ENCODE peak calls at places on chromosomes 5 and 9, in four cellular contexts. F is A549, I is K562, L is GM12878. R is an unnamed sample.

GRCh38 chr5:31397926-31398557 is 133.9 kb downstream of the DROSHA start:
- DNase-seq in F (no peak), I (no peak), L (no peak), R (no peak)

GRCh38 chr9:37998881-37999311 is 70.1 kb downstream of the SHB start:
- DNase-seq in F (no peak), I (no peak), L (no peak), R (no peak)

GRCh38 chr5:121009058-121009457 is 545.0 kb downstream of the PRR16 start:
- DNase-seq in F (no peak), I (no peak), L (no peak), R (no peak)

GRCh38 chr5:168216989-168217388 is 74.5 kb upstream of the WWC1 start:
- DNase-seq in F (no peak), I (no peak), L (no peak), R (no peak)

GRCh38 chr5:166883016-166883415 is 1408.4 kb upstream of the WWC1 start:
- DNase-seq in F (peak), I (no peak), L (no peak), R (no peak)

GRCh38 chr9:133075925-133076324 is 14.1 kb downstream of the CEL start:
- DNase-seq in F (no peak), I (no peak), L (no peak), R (peak)

GRCh38 chr5:20656262-20656661 is 668.3 kb upstream of the CDH18 start:
- DNase-seq in F (no peak), I (no peak), L (no peak), R (no peak)

GRCh38 chr5:88979244-88979643 is 96.3 kb upstream of the MEF2C start:
- DNase-seq in F (no peak), I (no peak), L (peak), R (no peak)

GRCh38 chr5:145280806-145281205 is 554.3 kb downstream of the PRELID2 start:
- DNase-seq in F (no peak), I (no peak), L (no peak), R (no peak)

GRCh38 chr5:59757442-59757841 is 136.1 kb downstream of the PDE4D start:
- DNase-seq in F (peak), I (no peak), L (no peak), R (no peak)

GRCh38 chr5:56037531-56038010 is 42.8 kb upstream of the IL6ST start:
- DNase-seq in F (no peak), I (peak), L (no peak), R (no peak)

GRCh38 chr5:172768573-172769323 is 2.2 kb downstream of the DUSP1 start:
- DNase-seq in F (peak), I (no peak), L (no peak), R (no peak)

GRCh38 chr9:123361086-123361730 is 5.2 kb downstream of the CRB2 start:
- DNase-seq in F (no peak), I (peak), L (no peak), R (no peak)

GRCh38 chr5:86679529-86679928 is 61.8 kb downstream of the COX7C start:
- DNase-seq in F (peak), I (peak), L (no peak), R (peak)

GRCh38 chr5:163770625-163771024 is 265.2 kb downstream of the MAT2B start:
- DNase-seq in F (no peak), I (no peak), L (no peak), R (no peak)

GRCh38 chr5:86500947-86501346 is 116.8 kb upstream of the COX7C start:
- DNase-seq in F (peak), I (peak), L (no peak), R (no peak)

GRCh38 chr5:178590141-178590923 is at the start of gene COL23A1:
- DNase-seq in F (peak), I (peak), L (no peak), R (no peak)

GRCh38 chr5:77305921-77306320 is 95.4 kb downstream of the PDE8B start:
- DNase-seq in F (no peak), I (no peak), L (no peak), R (no peak)

GRCh38 chr9:134666208-134666607 is 24.6 kb downstream of the COL5A1 start:
- DNase-seq in F (no peak), I (no peak), L (no peak), R (no peak)

GRCh38 chr5:3594514-3595101 is 1.0 kb upstream of the IRX1 start:
- DNase-seq in F (peak), I (no peak), L (no peak), R (no peak)

GRCh38 chr9:78778314-78778713 is 481.4 kb downstream of the PSAT1 start:
- DNase-seq in F (no peak), I (no peak), L (no peak), R (no peak)

GRCh38 chr5:69517763-69518212 is 25.2 kb downstream of the OCLN start:
- DNase-seq in F (peak), I (no peak), L (no peak), R (peak)

GRCh38 chr9:94920439-94920951 is 194.0 kb downstream of the AOPEP start:
- DNase-seq in F (peak), I (no peak), L (no peak), R (no peak)

GRCh38 chr5:1387059-1387755 is 42.3 kb upstream of the CLPTM1L start:
- DNase-seq in F (no peak), I (no peak), L (no peak), R (no peak)

GRCh38 chr5:170541146-170541769 is 37.4 kb downstream of the KCNIP1 start:
- DNase-seq in F (no peak), I (no peak), L (no peak), R (no peak)

GRCh38 chr5:146440870-146441495 is 6.2 kb upstream of the TCERG1 start:
- DNase-seq in F (no peak), I (no peak), L (no peak), R (no peak)

GRCh38 chr9:34578241-34579096 is 11.1 kb downstream of the CNTFR start:
- DNase-seq in F (no peak), I (no peak), L (no peak), R (no peak)

GRCh38 chr9:112844771-112845542 is 45.7 kb downstream of the SLC46A2 start:
- DNase-seq in F (peak), I (peak), L (peak), R (peak)

DNA sequence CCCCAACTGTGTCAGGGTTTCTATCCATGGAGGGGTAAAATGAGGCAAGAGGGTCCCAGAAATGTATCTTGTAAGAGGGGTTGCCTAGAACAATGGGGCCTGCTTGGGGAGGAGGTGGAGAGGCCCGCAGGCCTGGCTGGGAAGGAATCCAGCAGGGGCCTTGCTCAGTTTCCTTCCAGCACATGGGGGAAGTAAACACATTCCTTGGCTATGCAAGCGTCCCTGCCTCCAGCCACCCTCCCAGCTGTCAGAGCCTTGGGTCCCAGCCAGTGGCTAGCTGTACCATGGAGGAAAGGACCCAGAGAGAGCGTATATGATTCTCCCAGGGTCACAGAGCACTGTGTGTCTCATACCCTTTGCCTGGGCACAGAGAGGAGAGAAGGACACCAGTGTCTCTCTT is 71.1 kb upstream of the IL17B start:
- DNase-seq in F (no peak), I (no peak), L (no peak), R (no peak)
- TF ChIP-seq POLR2AphosphoS2 in F (no peak), I (no peak), L (no peak), R (no peak)

DNA sequence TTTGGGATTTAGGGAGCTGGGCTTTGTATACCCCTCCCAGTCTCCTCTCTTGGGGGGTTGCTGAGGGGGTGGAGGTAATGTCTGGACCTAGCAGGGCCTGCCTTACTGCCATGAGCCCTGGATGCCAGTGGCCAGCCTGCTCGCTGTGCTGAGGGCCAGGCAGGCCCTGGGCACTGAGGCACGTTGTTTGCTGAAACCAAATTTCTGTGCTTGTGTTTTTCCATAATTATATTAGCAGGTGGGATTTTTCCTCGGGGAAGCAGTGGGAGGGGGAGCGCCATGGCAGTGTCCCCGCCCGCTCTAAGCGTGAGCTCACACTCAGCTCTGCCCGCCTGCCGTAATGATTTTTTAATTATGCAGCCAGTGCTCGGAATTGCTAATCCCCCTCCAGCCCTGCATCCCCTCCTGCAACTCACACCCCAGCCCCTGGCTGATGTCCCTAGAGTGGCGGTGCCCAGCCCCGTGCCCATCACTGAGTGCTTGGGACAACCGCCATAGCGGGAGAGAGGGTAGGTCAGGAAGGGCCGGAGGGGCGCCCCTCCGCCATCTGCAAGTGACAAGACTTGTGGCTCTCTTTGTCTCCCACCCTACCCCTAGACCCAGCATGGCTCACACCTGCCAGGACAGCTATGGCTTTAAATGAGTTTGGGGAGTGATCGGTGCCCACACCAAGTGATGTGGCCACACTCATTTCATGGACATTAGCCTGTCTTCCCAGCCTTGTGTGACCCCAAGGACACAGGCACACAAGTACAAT is 21.0 kb downstream of the CXXC5 start:
- DNase-seq in F (no peak), I (no peak), L (no peak), R (no peak)
- H3K4me3 ChIP-seq in F (no peak), I (peak), L (peak), R (no peak)

DNA sequence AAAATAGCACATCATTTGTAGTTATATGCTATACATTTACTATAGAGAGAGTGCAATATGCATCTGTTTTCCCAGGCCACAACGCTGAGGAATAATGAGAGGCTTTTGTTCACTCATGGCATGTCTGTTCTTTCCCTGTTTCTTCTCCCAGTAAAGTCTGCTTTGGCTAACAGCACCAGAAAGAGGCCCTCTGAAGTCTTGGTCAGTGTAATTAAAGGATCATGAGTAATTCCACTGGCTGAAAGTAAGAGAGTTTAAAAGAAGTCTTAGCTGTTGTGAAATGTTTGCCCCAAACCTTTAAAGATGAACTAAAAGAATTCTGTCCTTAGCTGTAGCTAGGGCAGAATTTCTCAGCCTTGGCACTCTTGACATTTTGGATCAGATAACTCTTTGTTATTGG is 228.8 kb downstream of the TLE4 start:
- DNase-seq in F (no peak), I (no peak), L (no peak), R (no peak)
- TF ChIP-seq POLR2AphosphoS2 in F (no peak), I (no peak), L (no peak), R (no peak)

GRCh38 chr5:74575741-74576538 is 64.6 kb downstream of the ENC1 start:
- DNase-seq in F (no peak), I (no peak), L (no peak), R (no peak)

GRCh38 chr5:74579215-74579614 is 61.3 kb downstream of the ENC1 start:
- DNase-seq in F (no peak), I (peak), L (peak), R (no peak)

GRCh38 chr5:74580729-74581110 is 59.8 kb downstream of the ENC1 start:
- DNase-seq in F (no peak), I (no peak), L (no peak), R (no peak)

GRCh38 chr5:74576941-74577456 is 63.5 kb downstream of the ENC1 start:
- DNase-seq in F (no peak), I (no peak), L (peak), R (no peak)

GRCh38 chr5:74578356-74579044 is 62.0 kb downstream of the ENC1 start:
- DNase-seq in F (no peak), I (no peak), L (peak), R (no peak)
- H3K4me3 ChIP-seq in F (no peak), I (no peak), L (no peak), R (no peak)

DNA sequence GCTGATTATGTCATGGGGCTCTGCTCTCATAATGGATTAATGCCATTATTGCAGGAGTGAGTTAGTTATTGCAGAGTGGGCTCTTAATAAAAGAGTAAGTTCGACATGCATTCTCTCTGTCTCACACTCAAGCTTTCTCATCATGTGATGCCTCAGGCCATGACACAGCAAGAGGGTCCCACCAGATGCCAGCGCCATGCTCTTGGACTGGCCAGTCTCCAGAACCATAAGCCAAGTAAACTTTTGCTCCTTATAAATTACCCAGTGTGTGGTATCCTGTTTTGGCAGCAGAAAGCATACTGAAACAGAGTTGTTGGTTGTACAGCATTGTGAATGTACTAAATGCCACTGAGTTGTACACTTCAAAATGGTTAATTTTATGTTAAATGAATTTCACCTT is 138.1 kb downstream of the MYO10 start:
- DNase-seq in F (no peak), I (no peak), L (no peak), R (no peak)
- TF ChIP-seq POLR2AphosphoS2 in F (no peak), I (no peak), L (no peak), R (no peak)

DNA sequence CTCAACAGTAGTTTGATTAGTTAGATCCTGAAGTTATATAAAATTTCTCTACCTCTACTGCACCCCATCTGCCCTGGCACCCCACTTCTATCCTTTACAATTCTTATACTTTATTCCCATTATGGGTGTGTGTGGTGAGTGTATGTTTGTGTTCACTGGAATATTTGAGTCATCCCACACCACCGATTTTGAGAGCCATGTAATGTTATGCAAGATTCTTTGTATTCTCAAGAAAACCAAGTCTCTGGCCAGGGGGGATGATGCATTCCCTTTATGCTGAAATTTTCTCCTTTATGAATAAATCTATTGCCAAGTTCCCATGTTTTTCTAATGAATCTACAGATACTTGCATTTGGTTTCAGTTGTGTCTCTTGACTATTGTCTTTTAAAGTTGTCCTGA is 266.8 kb downstream of the ARHGEF28 start:
- DNase-seq in F (no peak), I (no peak), L (no peak), R (no peak)
- H3K4me3 ChIP-seq in F (no peak), I (no peak), L (no peak), R (no peak)

GRCh38 chr9:89593776-89594427 is 10.9 kb upstream of the GADD45G start:
- DNase-seq in F (peak), I (peak), L (no peak), R (peak)
- TF ChIP-seq POLR2AphosphoS2 in F (no peak), I (no peak), L (no peak), R (no peak)

GRCh38 chr9:17574342-17574741 is 4.5 kb upstream of the SH3GL2 start:
- DNase-seq in F (no peak), I (no peak), L (no peak), R (no peak)

GRCh38 chr9:17578577-17578910 is 322 bp upstream of the SH3GL2 start:
- DNase-seq in F (no peak), I (no peak), L (no peak), R (no peak)

GRCh38 chr9:17580119-17580518 is 1.3 kb downstream of the SH3GL2 start:
- DNase-seq in F (no peak), I (no peak), L (no peak), R (no peak)

DNA sequence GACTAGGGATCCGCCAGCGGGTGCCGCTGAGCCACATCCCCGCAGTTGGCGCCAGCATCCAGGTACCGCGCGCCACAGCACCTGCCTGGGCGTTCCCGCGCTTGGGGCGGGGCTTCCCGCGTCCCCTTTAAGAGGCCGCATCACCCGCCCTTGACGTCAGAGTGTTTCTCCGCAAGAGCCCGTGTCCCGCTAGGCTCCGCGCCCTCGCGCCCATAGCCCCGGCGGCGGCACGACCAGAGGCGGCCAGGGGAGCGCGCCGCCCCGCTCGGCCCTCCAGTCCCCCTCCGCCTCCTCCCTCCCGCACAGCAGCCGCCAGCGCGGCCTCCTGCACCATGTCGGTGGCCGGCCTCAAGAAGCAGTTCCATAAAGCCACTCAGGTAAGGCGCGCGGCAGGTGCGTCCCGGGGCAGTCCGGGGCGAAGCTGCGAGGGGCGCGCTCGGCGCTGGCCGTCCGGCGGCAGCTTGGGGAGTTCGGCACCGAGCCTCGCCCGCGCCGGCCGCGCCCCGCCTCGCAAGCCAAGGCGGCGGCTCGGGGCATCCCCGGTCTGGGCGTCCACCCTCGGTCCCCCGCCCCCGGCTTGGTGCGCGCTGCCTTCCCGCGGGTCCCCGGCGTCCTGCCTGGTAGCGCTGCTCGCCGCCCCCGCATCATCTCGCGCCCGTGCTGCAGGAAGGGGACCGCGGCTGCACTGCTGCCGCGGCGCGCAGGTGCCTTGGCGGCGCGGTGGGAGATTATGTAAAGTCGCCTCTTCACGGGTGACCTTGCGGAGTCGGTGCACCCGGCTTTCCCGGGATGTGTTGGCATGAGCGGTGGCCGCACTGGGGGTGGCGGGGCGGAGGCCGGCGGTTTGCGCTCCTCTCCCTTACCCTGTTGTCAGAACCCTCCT is at the start of gene SH3GL2:
- DNase-seq in F (peak), I (no peak), L (no peak), R (no peak)
- H3K4me3 ChIP-seq in F (peak), I (no peak), L (no peak), R (no peak)